ENCODE peak calls at places on chromosome 16, in eight cellular contexts. N, W, U, Q, L, D, S and M are unnamed samples. For H3K36me3, the result is how much of the 10 kb centered on the place peaks cover.

GRCh38 chr16:53456625-53457024 is 22.4 kb downstream of the RBL2 start:
- DNase-seq in N (no peak), W (no peak), Q (no peak), U (peak), L (no peak), D (peak), S (no peak), M (no peak)

GRCh38 chr16:11251525-11252481 is 4.2 kb downstream of the SOCS1 start:
- DNase-seq in D (peak), U (peak), W (peak), Q (no peak), N (peak), S (no peak), L (peak), M (no peak)

GRCh38 chr16:80105160-80105559 is 435.6 kb upstream of the DYNLRB2 start:
- DNase-seq in W (no peak), Q (no peak), N (no peak), U (no peak), S (no peak), L (no peak), D (no peak), M (no peak)

GRCh38 chr16:62644030-62644812 is 608.0 kb upstream of the CDH8 start:
- DNase-seq in N (no peak), Q (no peak), W (no peak), U (no peak), S (no peak), L (peak), D (no peak), M (no peak)

GRCh38 chr16:48963306-48963705 is 318.3 kb downstream of the CBLN1 start:
- DNase-seq in U (no peak), D (no peak), Q (no peak), S (no peak), N (no peak), W (no peak), L (no peak), M (no peak)

GRCh38 chr16:85145734-85146531 is 33.7 kb upstream of the CIBAR2 start:
- DNase-seq in Q (no peak), U (no peak), D (no peak), N (no peak), W (no peak), S (no peak), L (no peak), M (no peak)

GRCh38 chr16:86891121-86891520 is 312.8 kb downstream of the FOXL1 start:
- DNase-seq in W (no peak), Q (no peak), D (no peak), S (no peak), L (no peak), N (no peak), U (no peak), M (no peak)

GRCh38 chr16:80804451-80805383 is at the start of gene CDYL2:
- DNase-seq in S (peak), N (peak), W (no peak), Q (no peak), D (no peak), U (peak), L (peak), M (peak)

GRCh38 chr16:58548378-58548777 is 33.1 kb downstream of the SETD6 start:
- DNase-seq in S (no peak), L (no peak), U (no peak), N (no peak), Q (no peak), W (no peak), D (no peak), M (no peak)

GRCh38 chr16:55842369-55843104 is 9.6 kb upstream of the CES1 start:
- DNase-seq in N (no peak), L (no peak), U (peak), Q (peak), D (peak), W (no peak), S (peak), M (no peak)

GRCh38 chr16:86026916-86027315 is 128.0 kb downstream of the IRF8 start:
- DNase-seq in S (no peak), N (no peak), D (no peak), U (no peak), W (no peak), Q (no peak), L (no peak), M (no peak)

GRCh38 chr16:72635694-72636093 is 412.2 kb downstream of the ZFHX3 start:
- DNase-seq in W (no peak), S (no peak), Q (no peak), L (no peak), N (no peak), D (no peak), U (no peak), M (no peak)

GRCh38 chr16:29831490-29831889 is 11.2 kb downstream of the MVP start:
- DNase-seq in Q (no peak), U (no peak), W (no peak), D (no peak), S (no peak), N (no peak), L (no peak), M (no peak)

GRCh38 chr16:83847371-83848225 is 39.8 kb downstream of the HSBP1 start:
- DNase-seq in D (no peak), U (no peak), Q (no peak), N (no peak), L (no peak), S (no peak), W (no peak), M (no peak)

GRCh38 chr16:9092963-9093477 is 1.6 kb downstream of the HAPSTR1 start:
- DNase-seq in W (peak), D (no peak), L (peak), U (peak), S (peak), Q (peak), N (peak), M (peak)

GRCh38 chr16:85627102-85627834 is 14.1 kb downstream of the GSE1 start:
- DNase-seq in W (no peak), N (no peak), S (no peak), L (no peak), U (no peak), Q (no peak), D (no peak), M (no peak)

GRCh38 chr16:65702707-65703402 is 581.0 kb upstream of the CDH11 start:
- DNase-seq in L (no peak), W (no peak), U (no peak), Q (peak), D (no peak), S (peak), N (no peak), M (no peak)

GRCh38 chr16:22420606-22421135 is 46.3 kb upstream of the CDR2 start:
- DNase-seq in S (no peak), L (no peak), U (no peak), W (no peak), Q (no peak), D (no peak), N (no peak), M (no peak)

GRCh38 chr16:29815032-29815721 is 775 bp upstream of the PAGR1 start:
- DNase-seq in U (no peak), Q (no peak), N (no peak), L (no peak), W (peak), D (no peak), S (peak), M (no peak)

GRCh38 chr16:67880584-67880983 is 4.1 kb upstream of the NRN1L start:
- DNase-seq in D (no peak), S (no peak), W (no peak), N (no peak), U (no peak), Q (no peak), L (no peak), M (no peak)

GRCh38 chr16:80837421-80838263 is 33.2 kb upstream of the CDYL2 start:
- DNase-seq in D (no peak), S (no peak), L (no peak), Q (no peak), U (no peak), W (no peak), N (no peak), M (no peak)

GRCh38 chr16:78697426-78697825 is 598.0 kb downstream of the WWOX start:
- DNase-seq in S (no peak), L (no peak), Q (no peak), U (no peak), W (no peak), N (no peak), D (no peak), M (no peak)

GRCh38 chr16:21645261-21645721 is 7.1 kb downstream of the IGSF6 start:
- DNase-seq in N (no peak), L (peak), W (no peak), S (no peak), U (peak), D (peak), Q (no peak), M (no peak)

GRCh38 chr16:31194898-31195297 is 7.7 kb downstream of the PYCARD start:
- DNase-seq in D (no peak), U (peak), W (no peak), N (no peak), S (no peak), L (no peak), Q (no peak), M (no peak)

GRCh38 chr16:31193874-31194273 is 8.7 kb downstream of the PYCARD start:
- DNase-seq in L (no peak), N (no peak), S (no peak), D (no peak), Q (no peak), W (no peak), U (no peak), M (no peak)

GRCh38 chr16:31199430-31200041 is 3.0 kb downstream of the PYCARD start:
- DNase-seq in U (no peak), L (no peak), N (no peak), S (no peak), W (no peak), Q (no peak), D (no peak), M (no peak)

GRCh38 chr16:31198207-31198882 is 4.2 kb downstream of the PYCARD start:
- DNase-seq in L (no peak), W (no peak), S (no peak), U (no peak), D (no peak), N (no peak), Q (no peak), M (no peak)

DNA sequence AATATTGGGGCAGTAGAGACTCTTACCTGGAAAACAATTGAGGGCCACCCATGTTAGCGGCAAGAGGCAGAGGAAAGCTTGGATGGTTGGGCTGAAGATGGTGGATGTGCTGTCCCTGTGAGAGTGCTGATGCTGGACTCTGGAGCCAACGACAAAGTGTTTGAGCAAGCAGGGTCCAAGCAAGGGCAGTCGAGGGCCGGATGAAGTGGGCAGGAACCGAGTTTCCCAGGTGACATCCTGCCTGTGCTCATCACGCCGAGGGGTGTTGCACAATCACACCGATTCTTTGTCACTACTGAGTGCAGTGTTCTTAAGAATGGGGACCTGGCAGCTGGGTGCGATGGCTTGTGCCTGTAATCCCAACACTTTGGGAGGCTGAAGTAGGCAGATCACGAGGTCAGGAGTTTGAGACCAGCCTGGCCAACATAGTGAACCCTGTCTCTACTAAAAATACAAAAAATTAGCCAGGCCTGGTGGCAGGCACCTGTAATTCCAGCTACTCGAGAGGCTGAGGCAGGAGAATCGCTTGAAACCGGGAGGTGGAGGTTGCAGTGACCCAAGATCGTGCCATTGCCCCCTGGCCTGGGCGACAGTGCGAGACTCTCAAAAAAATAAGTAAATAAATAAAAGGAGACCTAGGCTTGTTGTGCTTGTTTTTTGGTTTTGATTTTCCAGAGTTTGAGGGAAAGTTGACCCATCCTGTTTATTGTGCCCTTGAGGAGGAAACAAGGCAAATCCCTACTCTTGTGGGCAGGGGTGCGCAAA is 6.1 kb downstream of the PYCARD start:
- DNase-seq in L (no peak), U (no peak), S (no peak), Q (no peak), N (no peak), D (no peak), W (no peak), M (no peak)
- H3K36me3 ChIP-seq in L (under half), U (half or more), S (half or more), Q (half or more), N (half or more), D (under half), W (under half), M (under half)

GRCh38 chr16:70529051-70529777 is 5.6 kb downstream of the SF3B3 start:
- DNase-seq in L (no peak), N (no peak), U (peak), D (peak), S (no peak), W (no peak), Q (no peak), M (no peak)

GRCh38 chr16:70527315-70527996 is 3.8 kb downstream of the SF3B3 start:
- DNase-seq in L (no peak), W (no peak), D (no peak), S (no peak), Q (no peak), N (no peak), U (no peak), M (no peak)

GRCh38 chr16:70523621-70524405 is at the start of gene SF3B3:
- DNase-seq in U (peak), D (peak), L (peak), N (peak), S (peak), W (peak), Q (peak), M (peak)

GRCh38 chr16:70523013-70523620 is at the start of gene COG4:
- DNase-seq in Q (peak), U (peak), W (peak), S (peak), D (peak), N (peak), L (peak), M (peak)

GRCh38 chr16:70526403-70526802 is 2.8 kb downstream of the SF3B3 start:
- DNase-seq in N (no peak), W (no peak), U (no peak), D (no peak), S (no peak), Q (no peak), L (no peak), M (no peak)
- H3K36me3 ChIP-seq in N (half or more), W (under half), U (under half), D (under half), S (half or more), Q (under half), L (under half), M (under half)

GRCh38 chr16:27539636-27540035 is 10.1 kb downstream of the GTF3C1 start:
- DNase-seq in N (no peak), L (no peak), D (no peak), W (no peak), Q (no peak), S (no peak), U (no peak), M (no peak)
- H3K36me3 ChIP-seq in N (half or more), L (under half), D (half or more), W (under half), Q (half or more), S (half or more), U (half or more), M (half or more)

DNA sequence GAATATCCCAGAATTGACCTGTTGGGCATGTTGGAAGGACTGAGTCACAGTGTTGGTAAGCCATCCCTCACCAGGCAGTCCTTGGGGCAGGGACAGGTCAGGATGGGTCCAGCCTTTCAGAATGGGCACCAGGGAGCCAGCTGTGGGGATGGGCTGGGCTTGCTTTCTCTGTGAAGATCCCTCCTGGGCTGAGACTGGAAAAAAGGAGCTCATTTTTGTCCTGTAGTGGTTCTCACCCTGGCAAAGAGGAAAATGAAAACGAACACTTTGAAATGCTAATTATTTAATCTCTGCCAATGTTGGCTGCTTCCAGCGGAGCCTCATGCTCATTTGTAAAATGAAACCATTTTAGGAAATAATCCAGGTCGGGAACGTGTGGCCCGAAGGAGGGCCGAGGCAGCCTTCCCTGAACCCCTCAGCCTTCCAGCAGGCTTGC is 237.5 kb upstream of the SALL1 start:
- DNase-seq in W (no peak), S (no peak), D (no peak), N (no peak), L (no peak), Q (no peak), U (no peak), M (no peak)
- H3K36me3 ChIP-seq in W (under half), S (under half), D (under half), N (under half), L (under half), Q (under half), U (under half), M (under half)

GRCh38 chr16:70483426-70483825 is 29.0 kb downstream of the FCSK start:
- DNase-seq in Q (no peak), D (no peak), U (no peak), S (no peak), N (no peak), L (peak), W (no peak), M (no peak)

GRCh38 chr16:70484867-70485266 is 30.5 kb downstream of the FCSK start:
- DNase-seq in L (no peak), N (no peak), W (no peak), S (no peak), U (no peak), D (no peak), Q (no peak), M (no peak)

GRCh38 chr16:70480127-70481105 is 26.0 kb downstream of the FCSK start:
- DNase-seq in Q (no peak), W (no peak), N (no peak), D (no peak), L (no peak), U (no peak), S (no peak), M (no peak)

GRCh38 chr16:70482624-70483023 is 28.2 kb downstream of the FCSK start:
- DNase-seq in D (no peak), N (no peak), W (no peak), S (no peak), Q (no peak), L (no peak), U (no peak), M (no peak)

DNA sequence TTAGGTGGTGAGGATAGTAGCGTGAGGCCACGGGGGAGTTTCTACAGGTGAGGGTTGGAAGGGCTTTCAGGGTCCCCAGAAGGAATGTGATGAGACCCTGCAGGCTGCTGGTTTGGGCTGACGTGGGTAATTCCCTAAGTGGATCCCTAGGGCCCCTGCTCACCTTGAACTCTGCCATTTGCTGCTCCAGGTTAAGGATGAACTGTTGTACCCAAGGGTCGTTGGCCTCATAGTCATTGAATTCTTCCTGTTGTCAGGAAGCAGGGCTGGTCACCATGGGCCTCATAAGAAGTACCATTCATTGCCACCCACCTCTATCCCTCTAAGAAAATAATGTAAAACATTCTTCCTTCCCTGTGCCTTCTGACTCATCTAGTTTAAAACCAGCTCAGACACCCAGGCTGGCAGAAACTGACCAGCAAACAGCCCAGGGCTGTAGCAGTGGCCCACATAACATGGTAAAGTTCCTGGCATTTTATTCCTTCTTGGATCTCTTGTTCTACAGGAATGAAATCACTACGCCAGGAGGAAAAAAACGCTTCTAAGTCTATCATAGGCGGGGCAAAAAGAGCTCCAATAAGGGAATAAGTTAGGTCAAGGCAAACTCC is 27.6 kb downstream of the FCSK start:
- DNase-seq in L (no peak), W (no peak), D (no peak), U (no peak), S (no peak), N (no peak), Q (no peak), M (no peak)
- H3K36me3 ChIP-seq in L (under half), W (under half), D (under half), U (half or more), S (under half), N (half or more), Q (under half), M (half or more)

GRCh38 chr16:57167951-57168350 is 17.9 kb downstream of the PSME3IP1 start:
- DNase-seq in U (peak), D (peak), W (no peak), L (no peak), S (no peak), N (no peak), Q (peak), M (no peak)
- H3K36me3 ChIP-seq in U (half or more), D (half or more), W (under half), L (under half), S (half or more), N (half or more), Q (under half), M (under half)

DNA sequence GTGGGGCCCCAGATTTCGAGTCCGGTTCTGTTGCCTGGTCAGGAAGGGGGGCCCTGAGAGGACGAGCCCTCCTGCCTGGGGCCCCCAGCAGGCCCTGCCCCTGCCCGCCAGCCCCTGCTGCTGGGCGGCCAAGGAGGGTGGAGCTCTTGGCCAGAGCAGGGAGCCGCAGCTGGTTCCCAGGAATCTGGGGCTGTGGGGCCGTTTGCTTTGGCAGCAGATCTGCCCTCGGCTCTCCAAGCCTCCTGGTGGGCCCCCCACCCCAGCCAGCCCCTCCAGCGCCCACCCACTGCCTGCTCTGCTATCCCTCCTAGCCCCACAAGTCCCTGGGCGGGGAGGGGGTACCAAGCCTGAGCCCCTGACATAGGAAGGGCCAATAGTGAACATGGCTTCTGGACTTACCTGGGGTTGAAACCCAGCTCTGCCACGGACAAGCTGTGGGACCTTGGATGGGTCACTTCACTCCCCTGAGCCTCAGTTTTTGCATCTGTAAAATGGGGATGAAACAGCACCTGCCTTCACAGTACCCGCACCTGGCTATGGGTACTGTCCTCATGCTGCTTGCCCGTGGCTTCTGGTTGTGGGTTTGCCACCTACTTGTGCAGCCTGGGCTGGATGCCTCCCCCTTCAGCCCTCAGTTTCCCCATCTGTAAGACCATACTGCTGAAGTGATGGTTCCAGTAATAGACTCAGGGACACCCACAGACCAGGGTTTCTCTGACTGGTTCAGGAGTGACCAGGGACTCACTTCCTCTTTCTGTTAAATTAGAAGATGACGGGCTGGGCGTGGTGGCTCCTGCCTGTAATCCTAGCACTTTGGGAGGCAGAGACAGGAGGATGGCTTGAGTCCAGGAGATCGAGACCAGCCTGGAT is 9.2 kb downstream of the GLIS2 start:
- DNase-seq in U (no peak), Q (no peak), N (no peak), L (no peak), S (no peak), W (no peak), D (no peak), M (no peak)
- H3K36me3 ChIP-seq in U (under half), Q (under half), N (under half), L (under half), S (under half), W (under half), D (under half), M (under half)